ENCODE peak calls at places on chromosomes 5 and 9, in six cellular contexts. S is GM10248, O is tibial artery, Y is foreskin fibroblast, H is dorsolateral prefrontal cortex, B is pancreas. C is an unnamed sample.
A peak's percentile ranks its signal among the peaks of the same experiment; 100 is the strongest.

GRCh38 chr5:610744-611730 is 1.1 kb upstream of the CEP72 start:
- DNase-seq in B (no peak), Y (no peak), S (no peak), O (peak; percentile 51), H (no peak), C (no peak)

GRCh38 chr5:93342563-93343061 is 238.4 kb downstream of the NR2F1-AS1 start:
- DNase-seq in S (peak; percentile 62), H (no peak), B (no peak), O (no peak), Y (no peak), C (peak; percentile 66)

GRCh38 chr5:9207820-9208418 is 338.0 kb downstream of the SEMA5A start:
- DNase-seq in B (no peak), H (no peak), Y (peak; percentile 27), S (peak; percentile 38), O (no peak), C (peak; percentile 37)

GRCh38 chr5:142981886-142982820 is 212.0 kb downstream of the ARHGAP26 start:
- DNase-seq in S (no peak), H (peak; percentile 81), Y (peak; percentile 72), O (peak; percentile 86), B (peak; percentile 89), C (no peak)

GRCh38 chr5:180178516-180179398 is 30.3 kb downstream of the RASGEF1C start:
- DNase-seq in O (no peak), H (no peak), Y (no peak), S (no peak), B (no peak), C (no peak)

GRCh38 chr9:133133680-133134418 is 12.8 kb upstream of the RALGDS start:
- DNase-seq in Y (peak; percentile 91), O (peak; percentile 89), H (peak; percentile 85), S (peak; percentile 93), B (peak; percentile 97), C (peak; percentile 78)

GRCh38 chr5:158389786-158390185 is 530.8 kb upstream of the CLINT1 start:
- DNase-seq in O (no peak), H (no peak), Y (no peak), S (no peak), B (no peak), C (no peak)

GRCh38 chr9:124291801-124292396 is 34.1 kb downstream of the NEK6 start:
- DNase-seq in S (peak; percentile 76), B (no peak), Y (no peak), H (no peak), O (peak; percentile 79), C (no peak)

GRCh38 chr9:124934290-124934689 is 6.6 kb downstream of the GOLGA1 start:
- DNase-seq in Y (peak; percentile 47), O (no peak), B (no peak), H (no peak), S (peak; percentile 22), C (no peak)

GRCh38 chr9:93129286-93129685 is 4.8 kb downstream of the NINJ1 start:
- DNase-seq in Y (no peak), B (no peak), S (no peak), O (peak; percentile 73), H (no peak), C (no peak)

GRCh38 chr9:116137581-116137980 is 16.0 kb upstream of the PAPPA start:
- DNase-seq in O (no peak), B (no peak), S (no peak), Y (peak; percentile 38), H (no peak), C (no peak)

GRCh38 chr5:95102080-95102479 is 182.8 kb downstream of the MCTP1 start:
- DNase-seq in B (no peak), O (no peak), Y (no peak), S (no peak), H (no peak), C (no peak)

GRCh38 chr9:120412425-120412951 is 167.5 kb downstream of the CDK5RAP2 start:
- DNase-seq in S (no peak), B (no peak), Y (no peak), O (no peak), H (no peak), C (no peak)

GRCh38 chr5:124963236-124963929 is 216.9 kb upstream of the ZNF608 start:
- DNase-seq in O (no peak), Y (peak; percentile 88), H (no peak), S (no peak), B (no peak), C (no peak)

GRCh38 chr5:164504141-164504772 is 998.8 kb downstream of the MAT2B start:
- DNase-seq in O (no peak), S (peak; percentile 21), Y (peak; percentile 7), B (peak; percentile 17), H (peak; percentile 50), C (peak; percentile 15)

GRCh38 chr5:58071566-58071965 is 388.3 kb downstream of the PLK2 start:
- DNase-seq in O (no peak), Y (no peak), B (no peak), H (peak; percentile 16), S (no peak), C (no peak)

GRCh38 chr9:28824410-28824963 is 1251.2 kb upstream of the C9orf72 start:
- DNase-seq in S (no peak), H (no peak), B (no peak), O (no peak), Y (no peak), C (no peak)

GRCh38 chr9:38414040-38414723 is 10.1 kb downstream of the IGFBPL1 start:
- DNase-seq in O (no peak), H (no peak), S (no peak), Y (no peak), B (no peak), C (no peak)

GRCh38 chr5:136677219-136677618 is 311.9 kb upstream of the TRPC7 start:
- DNase-seq in O (no peak), Y (peak; percentile 33), S (no peak), B (no peak), H (no peak), C (no peak)

GRCh38 chr9:83511051-83511450 is 27.1 kb downstream of the FRMD3 start:
- DNase-seq in B (no peak), Y (peak; percentile 46), S (peak; percentile 31), H (no peak), O (no peak), C (peak; percentile 10)

GRCh38 chr5:96150007-96150406 is 188.4 kb upstream of the ELL2 start:
- DNase-seq in O (no peak), Y (no peak), B (no peak), H (no peak), S (no peak), C (no peak)

GRCh38 chr5:96146675-96147074 is 185.0 kb upstream of the ELL2 start:
- DNase-seq in H (peak; percentile 12), B (no peak), S (peak; percentile 22), O (no peak), Y (peak; percentile 90), C (peak; percentile 37)

GRCh38 chr5:96149021-96149420 is 187.4 kb upstream of the ELL2 start:
- DNase-seq in Y (no peak), S (no peak), O (no peak), B (no peak), H (no peak), C (no peak)

GRCh38 chr5:96149546-96149945 is 187.9 kb upstream of the ELL2 start:
- DNase-seq in Y (peak; percentile 23), O (no peak), H (no peak), S (no peak), B (no peak), C (no peak)

DNA sequence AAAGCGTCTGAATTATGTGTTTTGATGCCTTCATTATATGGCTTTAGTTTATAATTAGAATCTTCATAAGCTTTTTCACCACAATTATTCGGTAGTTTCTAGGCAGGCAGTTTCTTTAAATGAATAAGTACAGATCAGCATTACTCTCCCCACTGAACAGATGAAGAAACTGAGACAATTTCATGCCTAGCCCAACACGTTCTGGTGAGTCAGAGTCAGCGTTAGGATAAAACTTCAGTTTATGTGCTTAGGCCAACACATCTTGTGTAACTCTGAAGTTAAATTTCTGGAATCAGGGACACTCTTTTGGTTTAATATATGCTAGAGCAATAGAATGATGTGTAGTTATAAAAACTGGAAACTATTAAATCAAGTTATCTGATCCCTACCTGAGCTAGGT is 186.7 kb upstream of the ELL2 start:
- DNase-seq in Y (no peak), O (no peak), B (no peak), H (no peak), S (no peak), C (no peak)
- TF ChIP-seq CTCF in Y (no peak), O (no peak), B (no peak), H (no peak), S (no peak), C (no peak)

GRCh38 chr5:39986614-39987013 is 561.8 kb upstream of the DAB2 start:
- DNase-seq in S (no peak), O (no peak), Y (no peak), B (no peak), H (no peak), C (no peak)
- TF ChIP-seq CTCF in S (no peak), O (no peak), Y (no peak), B (no peak), H (no peak), C (no peak)

DNA sequence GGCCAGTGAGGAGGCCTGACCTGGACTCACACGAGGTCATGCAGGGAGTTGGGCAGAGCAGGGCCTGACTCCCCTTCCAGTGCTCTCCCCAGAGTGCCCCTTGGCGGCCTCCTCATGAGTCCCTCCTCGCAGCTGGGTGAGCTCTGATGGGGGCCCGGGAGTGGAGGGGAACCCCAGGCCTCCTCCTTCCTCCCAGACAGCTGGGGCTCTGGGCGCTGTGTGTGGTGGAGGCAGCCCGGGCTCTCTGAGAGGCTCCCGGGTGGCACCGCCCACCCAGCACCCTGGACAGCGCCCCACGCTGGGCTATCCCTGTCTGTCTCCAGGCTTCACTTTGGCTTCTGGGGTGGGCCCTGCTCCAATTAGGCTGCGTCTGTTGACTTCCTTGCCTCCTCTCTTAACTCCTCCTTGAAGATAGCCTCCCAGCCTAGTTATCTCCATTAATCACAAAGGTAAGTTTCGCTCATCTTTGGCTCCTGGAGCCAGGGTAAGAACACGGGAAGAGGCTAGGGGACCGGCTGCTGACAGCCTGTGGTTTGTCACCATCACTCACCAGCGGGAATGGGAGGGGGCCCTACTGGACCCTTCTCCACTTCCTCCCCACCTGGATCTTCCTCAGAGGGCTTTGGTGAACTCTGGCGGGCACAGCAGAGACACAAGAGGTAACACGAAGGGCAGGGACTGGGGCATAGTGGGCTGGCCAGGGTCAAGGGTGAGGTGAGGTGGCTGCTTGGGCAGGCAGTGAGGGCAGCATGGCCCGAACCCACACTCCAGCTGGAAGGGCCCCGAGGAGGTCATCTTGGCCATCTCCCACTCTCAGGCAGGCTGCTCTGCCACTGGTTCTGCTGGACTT is 13.1 kb downstream of the PSD2 start:
- DNase-seq in S (peak; percentile 71), B (no peak), Y (peak; percentile 20), O (no peak), H (no peak), C (no peak)
- TF ChIP-seq CTCF in S (no peak), B (no peak), Y (no peak), O (no peak), H (no peak), C (no peak)

DNA sequence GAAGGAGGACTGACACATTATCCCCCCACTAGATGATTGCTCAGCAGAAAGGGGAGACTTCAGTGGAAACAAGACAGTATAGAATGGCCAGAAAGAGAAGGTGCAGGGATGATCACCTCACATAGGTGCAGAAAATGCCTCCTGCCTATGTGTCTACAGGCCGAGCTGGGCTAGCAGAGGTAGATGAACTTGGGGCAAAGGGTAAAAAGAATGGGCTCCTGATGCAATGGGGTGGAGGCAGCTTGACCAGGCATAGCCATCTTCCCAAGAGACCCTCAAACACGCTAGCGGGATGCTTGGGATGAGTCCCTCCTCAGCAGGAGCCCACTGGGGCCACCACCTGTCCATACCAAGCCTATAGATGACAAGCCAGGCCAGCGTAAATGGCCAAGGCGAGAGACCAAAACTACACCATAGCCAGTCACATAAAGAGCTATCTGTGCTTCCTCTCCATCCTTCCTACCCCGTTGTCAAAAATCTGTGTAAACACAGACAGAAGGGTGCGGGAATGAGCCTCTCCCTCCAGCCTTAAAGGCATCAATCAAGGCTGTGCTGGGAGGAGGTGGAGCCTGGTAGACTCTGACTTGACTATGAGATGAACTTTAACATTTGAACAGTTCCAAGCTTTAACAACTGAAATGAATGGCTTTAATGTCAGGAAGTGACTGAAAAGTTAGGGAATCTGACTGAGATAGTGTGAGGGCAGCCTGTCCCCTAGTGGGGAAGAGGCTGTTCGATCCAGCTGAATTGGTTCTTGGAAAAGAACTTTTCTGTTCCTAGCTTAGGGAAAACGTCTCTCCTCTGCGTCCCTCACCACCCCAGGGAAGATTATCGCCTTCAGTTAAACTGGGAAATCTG is 10.4 kb downstream of the C9orf152 start:
- DNase-seq in S (no peak), O (no peak), B (no peak), H (no peak), Y (no peak), C (no peak)
- TF ChIP-seq CTCF in S (no peak), O (no peak), B (no peak), H (peak; percentile 37), Y (peak; percentile 45), C (peak; percentile 2)